ENCODE peak calls at places on chromosomes 1 and 21, in nine cellular contexts. M is CD8-positive, alpha-beta T cell; Z is right atrium auricular region; Q is RWPE1; P is type B pancreatic cell; N is B cell; B is dorsolateral prefrontal cortex; J is kidney; Y is IMR-90. F is an unnamed sample.

GRCh38 chr1:203351037-203351625 is at the start of gene FMOD:
- DNase-seq in M (no peak), Z (peak; percentile 89), Q (no peak), P (no peak), N (no peak), B (no peak), J (no peak), Y (peak; percentile 46), F (peak; percentile 41)

GRCh38 chr1:110155878-110156522 is 5.7 kb downstream of the SLC6A17 start:
- DNase-seq in M (peak; percentile 52), Z (no peak), Q (peak; percentile 66), P (peak; percentile 85), N (peak; percentile 28), B (no peak), J (peak; percentile 78), Y (peak; percentile 63), F (peak; percentile 74)

GRCh38 chr1:64378826-64379225 is 91.1 kb upstream of the CACHD1 start:
- DNase-seq in M (no peak), Z (no peak), Q (no peak), P (no peak), N (no peak), B (no peak), J (no peak), Y (no peak), F (no peak)

GRCh38 chr1:237042467-237042891 is 495 bp downstream of the RYR2 start:
- DNase-seq in M (no peak), Z (no peak), Q (no peak), P (no peak), N (no peak), B (no peak), J (no peak), Y (no peak), F (no peak)

GRCh38 chr1:209900734-209901133 is 37.3 kb upstream of the SYT14 start:
- DNase-seq in M (no peak), Z (no peak), Q (peak; percentile 71), P (no peak), N (no peak), B (no peak), J (no peak), Y (peak; percentile 77), F (no peak)

GRCh38 chr21:31370893-31371652 is 27.0 kb upstream of the TIAM1 start:
- DNase-seq in M (no peak), Z (no peak), Q (no peak), P (no peak), N (no peak), B (no peak), J (no peak), Y (peak; percentile 53), F (no peak)

GRCh38 chr1:154821083-154821482 is 49.0 kb downstream of the KCNN3 start:
- DNase-seq in M (no peak), Z (no peak), Q (no peak), P (no peak), N (no peak), B (no peak), J (no peak), Y (no peak), F (no peak)

GRCh38 chr1:31705080-31705866 is 1.5 kb upstream of the COL16A1 start:
- DNase-seq in M (peak; percentile 60), Z (peak; percentile 72), Q (peak; percentile 58), P (no peak), N (peak; percentile 33), B (peak; percentile 58), J (peak; percentile 89), Y (peak; percentile 55), F (peak; percentile 80)

GRCh38 chr1:199551967-199552565 is 475.4 kb upstream of the NR5A2 start:
- DNase-seq in M (peak; percentile 16), Z (no peak), Q (peak; percentile 48), P (no peak), N (peak; percentile 71), B (peak; percentile 33), J (no peak), Y (peak; percentile 76), F (peak; percentile 25)

GRCh38 chr1:20120796-20121195 is 1.5 kb upstream of the PLA2G2D start:
- DNase-seq in M (no peak), Z (no peak), Q (no peak), P (no peak), N (no peak), B (no peak), J (no peak), Y (no peak), F (no peak)

GRCh38 chr1:15410223-15410883 is 665 bp downstream of the EFHD2 start:
- DNase-seq in M (no peak), Z (no peak), Q (no peak), P (no peak), N (peak; percentile 47), B (no peak), J (peak; percentile 83), Y (no peak), F (no peak)

GRCh38 chr1:9194024-9194423 is 40.5 kb upstream of the H6PD start:
- DNase-seq in M (no peak), Z (no peak), Q (no peak), P (no peak), N (no peak), B (no peak), J (no peak), Y (no peak), F (no peak)

GRCh38 chr1:93670141-93670540 is 11.5 kb downstream of the BCAR3 start:
- DNase-seq in M (no peak), Z (peak; percentile 79), Q (no peak), P (no peak), N (no peak), B (no peak), J (no peak), Y (peak; percentile 90), F (no peak)

DNA sequence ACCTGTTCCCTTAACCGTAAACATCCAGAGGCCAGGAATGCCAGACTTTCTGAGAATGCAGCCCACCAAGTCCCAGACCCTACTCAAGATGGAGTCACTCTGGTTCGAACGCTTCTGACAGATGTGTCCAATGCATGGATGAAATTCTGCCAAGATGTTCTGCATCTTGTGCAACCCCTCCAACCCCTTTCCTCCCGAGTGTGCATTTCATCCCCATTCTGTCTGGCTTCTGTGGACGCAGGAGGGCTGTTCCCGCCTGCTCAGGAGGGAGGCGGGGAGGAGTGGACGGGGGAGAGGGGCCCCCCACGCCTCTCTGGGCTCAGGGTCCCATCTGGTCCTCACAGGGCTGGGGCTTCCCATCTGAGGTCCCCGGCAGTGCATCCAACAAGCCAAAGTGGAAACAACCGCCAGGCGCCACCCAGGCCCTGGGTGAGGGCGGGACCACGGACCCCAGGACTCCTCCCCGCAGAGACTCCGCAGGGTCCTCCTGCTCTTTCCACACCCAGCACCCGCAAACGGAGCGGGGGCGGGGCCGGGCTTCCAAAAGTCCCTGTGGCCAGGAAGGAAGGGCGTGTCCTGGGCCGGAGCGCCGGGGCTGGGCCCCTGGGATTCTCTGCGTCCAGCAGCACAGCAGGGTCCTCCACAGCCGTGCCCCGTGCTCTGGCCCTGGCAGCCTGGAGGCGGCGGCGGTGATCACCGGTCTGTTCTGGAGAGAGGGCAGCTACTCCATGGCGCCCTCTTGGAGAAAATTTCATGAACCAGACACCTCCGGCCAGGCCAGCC is 27.7 kb upstream of the SUMO3 start:
- DNase-seq in M (peak; percentile 47), Z (peak; percentile 69), Q (peak; percentile 63), P (no peak), N (peak; percentile 62), B (peak; percentile 48), J (peak; percentile 91), Y (peak; percentile 24), F (peak; percentile 88)
- TF ChIP-seq CTCF in M (no peak), Z (no peak), Q (peak; percentile 46), P (peak; percentile 49), N (peak; percentile 31), B (no peak), J (peak; percentile 23), Y (peak; percentile 43), F (peak; percentile 40)

GRCh38 chr1:17507916-17508315 is 31.6 kb upstream of the ARHGEF10L start:
- DNase-seq in M (no peak), Z (no peak), Q (no peak), P (no peak), N (no peak), B (no peak), J (no peak), Y (no peak), F (no peak)
- TF ChIP-seq CTCF in M (no peak), Z (no peak), Q (no peak), P (peak; percentile 50), N (no peak), B (no peak), J (no peak), Y (no peak), F (no peak)

DNA sequence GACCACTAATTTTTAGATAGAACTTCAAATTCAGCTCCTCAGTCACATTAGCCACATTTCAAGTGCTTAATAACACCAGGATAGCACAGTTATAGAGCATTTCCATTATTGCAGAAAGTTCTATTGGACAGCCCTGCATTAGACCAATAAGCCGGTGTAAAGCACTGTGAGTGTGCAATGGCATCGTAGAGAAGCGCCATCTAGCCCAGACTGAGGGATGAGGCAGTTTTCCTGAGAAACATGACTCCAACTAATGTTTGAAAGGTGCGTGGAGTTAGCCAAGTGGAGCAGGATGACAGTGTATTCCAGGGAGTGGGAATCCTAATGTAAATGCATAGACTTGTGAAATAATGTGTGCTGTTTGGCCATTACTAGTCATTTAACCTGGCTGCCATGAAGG is 7.7 kb downstream of the RPE65 start:
- DNase-seq in M (no peak), Z (no peak), Q (no peak), P (no peak), N (no peak), B (no peak), J (no peak), Y (no peak), F (no peak)
- TF ChIP-seq CTCF in M (no peak), Z (no peak), Q (no peak), P (no peak), N (no peak), B (no peak), J (no peak), Y (no peak), F (no peak)

DNA sequence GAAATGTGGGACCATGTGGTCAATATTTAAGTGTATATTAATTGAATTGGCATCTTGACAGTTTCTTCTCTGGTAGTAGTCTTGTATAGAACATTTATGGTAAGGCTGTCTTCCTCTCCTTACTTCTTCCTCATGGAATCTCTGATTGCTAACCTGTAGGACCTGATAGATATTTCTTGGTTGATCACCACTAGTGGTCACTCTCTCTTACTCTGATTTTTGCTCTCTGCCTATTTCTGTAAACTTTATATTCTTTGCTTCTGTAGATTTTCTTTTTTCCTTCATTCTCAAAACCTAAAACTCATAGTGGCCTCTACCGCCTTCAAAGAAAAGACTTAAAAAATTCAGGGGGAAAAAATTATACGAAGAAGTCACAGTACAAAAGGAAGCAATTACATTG is 21.2 kb downstream of the MAST2 start:
- DNase-seq in M (no peak), Z (no peak), Q (no peak), P (no peak), N (no peak), B (no peak), J (no peak), Y (no peak), F (no peak)
- TF ChIP-seq CTCF in M (no peak), Z (no peak), Q (no peak), P (no peak), N (no peak), B (no peak), J (no peak), Y (peak; percentile 10), F (no peak)